ENCODE peak calls at places on chromosome 12, in five cellular contexts. E, B, G, F and X are unnamed samples.
A peak's percentile ranks its signal among the peaks of the same experiment; 100 is the strongest.

GRCh38 chr12:67068773-67069450 is 200.2 kb upstream of the CAND1 start:
- DNase-seq in E (peak; percentile 70), B (no peak), G (no peak), F (peak; percentile 1), X (no peak)

GRCh38 chr12:3418609-3419469 is 72.2 kb upstream of the PRMT8 start:
- DNase-seq in E (no peak), B (no peak), G (no peak), F (no peak), X (no peak)

GRCh38 chr12:57611810-57612710 is 825 bp downstream of the ARHGEF25 start:
- DNase-seq in E (no peak), B (no peak), G (no peak), F (no peak), X (no peak)

GRCh38 chr12:49043856-49044258 is 16.7 kb downstream of the KMT2D start:
- DNase-seq in E (peak; percentile 84), B (no peak), G (no peak), F (no peak), X (no peak)

GRCh38 chr12:21774358-21775129 is at the start of gene KCNJ8:
- DNase-seq in E (peak; percentile 91), B (peak; percentile 16), G (no peak), F (peak; percentile 10), X (peak; percentile 94)

GRCh38 chr12:30902001-30902400 is 24.5 kb upstream of the TSPAN11 start:
- DNase-seq in E (no peak), B (no peak), G (no peak), F (no peak), X (no peak)

GRCh38 chr12:47995976-47996375 is 8.3 kb downstream of the COL2A1 start:
- DNase-seq in E (no peak), B (no peak), G (no peak), F (peak; percentile 48), X (no peak)

GRCh38 chr12:108394196-108394595 is 55.1 kb upstream of the CMKLR1 start:
- DNase-seq in E (no peak), B (no peak), G (no peak), F (no peak), X (peak; percentile 84)

GRCh38 chr12:131041216-131041967 is 87.7 kb downstream of the ADGRD1 start:
- DNase-seq in E (peak; percentile 49), B (no peak), G (no peak), F (no peak), X (no peak)

GRCh38 chr12:79121486-79121885 is 256.9 kb downstream of the SYT1 start:
- DNase-seq in E (no peak), B (no peak), G (peak; percentile 4), F (no peak), X (no peak)

GRCh38 chr12:8914716-8915526 is 612 bp downstream of the PHC1 start:
- DNase-seq in E (peak; percentile 81), B (no peak), G (no peak), F (no peak), X (peak; percentile 78)

DNA sequence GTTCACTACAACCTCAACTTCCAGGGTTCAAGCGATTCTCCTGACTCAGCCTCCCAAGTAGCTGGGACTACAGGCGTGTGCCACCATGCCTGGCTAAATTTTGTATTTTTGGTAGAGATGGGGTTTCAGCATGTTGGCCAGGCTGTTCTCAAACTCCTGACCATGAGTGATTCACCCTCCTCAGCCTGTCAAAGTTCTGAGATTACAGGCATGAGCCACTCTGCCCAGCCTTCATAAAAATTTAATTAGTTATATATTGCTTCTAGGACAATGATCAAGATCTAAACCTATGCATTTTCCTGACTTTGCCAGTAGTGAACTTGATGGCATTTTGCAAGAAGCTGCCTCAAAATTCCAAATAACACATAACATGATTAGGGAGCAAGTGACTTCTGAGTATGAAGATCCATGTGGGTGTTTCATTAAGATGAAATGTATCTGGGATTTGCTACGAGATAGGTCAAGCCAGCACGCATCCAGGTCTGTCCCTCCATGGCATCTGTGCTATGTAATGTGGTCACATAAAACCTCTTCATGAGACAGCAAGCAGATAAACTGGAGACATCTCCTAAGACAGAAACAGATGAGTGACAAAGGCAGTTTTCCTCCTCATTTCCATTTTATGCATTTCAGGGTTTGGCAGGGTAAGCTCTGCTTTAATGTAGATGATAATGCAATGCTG is 319.4 kb upstream of the ATP2B1 start:
- DNase-seq in E (no peak), B (no peak), G (no peak), F (no peak), X (no peak)
- H3K27ac ChIP-seq in E (no peak overlapping the region), B (no peak overlapping the region), G (no peak overlapping the region), F (no peak overlapping the region), X (no peak overlapping the region)

GRCh38 chr12:64172143-64172970 is 49.7 kb downstream of the KICS2 start:
- DNase-seq in E (no peak), B (no peak), G (no peak), F (no peak), X (no peak)
- H3K27ac ChIP-seq in E (no peak overlapping the region), B (no peak overlapping the region), G (peak overlapping the region; percentile 5), F (no peak overlapping the region), X (no peak overlapping the region)

GRCh38 chr12:76422878-76423438 is 74.7 kb upstream of the BBS10 start:
- DNase-seq in E (no peak), B (no peak), G (no peak), F (peak; percentile 20), X (no peak)
- H3K27ac ChIP-seq in E (no peak overlapping the region), B (no peak overlapping the region), G (peak overlapping the region; percentile 61), F (no peak overlapping the region), X (no peak overlapping the region)

GRCh38 chr12:121132601-121133481 is at the start of gene P2RX7:
- DNase-seq in E (peak; percentile 87), B (peak; percentile 64), G (peak; percentile 56), F (no peak), X (peak; percentile 82)

GRCh38 chr12:121135320-121135719 is 2.6 kb downstream of the P2RX7 start:
- DNase-seq in E (no peak), B (no peak), G (no peak), F (no peak), X (no peak)

GRCh38 chr12:121130866-121131373 is 1.8 kb upstream of the P2RX7 start:
- DNase-seq in E (no peak), B (no peak), G (no peak), F (no peak), X (no peak)

GRCh38 chr12:121131941-121132341 is 735 bp upstream of the P2RX7 start:
- DNase-seq in E (no peak), B (no peak), G (no peak), F (no peak), X (no peak)

DNA sequence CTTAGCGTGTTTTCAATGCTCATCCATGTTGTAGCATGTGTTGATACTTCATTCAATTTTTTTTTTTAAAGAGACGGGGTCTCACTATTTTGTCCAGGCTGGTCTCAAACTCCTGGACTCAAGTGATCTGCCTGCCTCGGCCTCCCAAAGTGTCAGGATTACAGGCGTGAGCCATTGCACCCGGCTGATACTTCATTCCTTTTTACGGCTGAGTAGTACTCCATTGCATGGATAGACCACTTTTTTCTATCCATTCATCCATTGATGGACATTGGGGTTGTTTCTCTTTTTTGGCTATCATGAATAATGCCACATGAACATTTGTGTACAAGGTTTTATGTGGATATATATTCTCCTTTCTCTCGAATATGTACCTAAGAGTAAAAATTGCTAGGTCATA is 1.2 kb downstream of the P2RX7 start:
- DNase-seq in E (no peak), B (no peak), G (no peak), F (no peak), X (no peak)
- H3K27ac ChIP-seq in E (peak overlapping the region; percentile 38), B (peak overlapping the region; percentile 91), G (no peak overlapping the region), F (no peak overlapping the region), X (no peak overlapping the region)

DNA sequence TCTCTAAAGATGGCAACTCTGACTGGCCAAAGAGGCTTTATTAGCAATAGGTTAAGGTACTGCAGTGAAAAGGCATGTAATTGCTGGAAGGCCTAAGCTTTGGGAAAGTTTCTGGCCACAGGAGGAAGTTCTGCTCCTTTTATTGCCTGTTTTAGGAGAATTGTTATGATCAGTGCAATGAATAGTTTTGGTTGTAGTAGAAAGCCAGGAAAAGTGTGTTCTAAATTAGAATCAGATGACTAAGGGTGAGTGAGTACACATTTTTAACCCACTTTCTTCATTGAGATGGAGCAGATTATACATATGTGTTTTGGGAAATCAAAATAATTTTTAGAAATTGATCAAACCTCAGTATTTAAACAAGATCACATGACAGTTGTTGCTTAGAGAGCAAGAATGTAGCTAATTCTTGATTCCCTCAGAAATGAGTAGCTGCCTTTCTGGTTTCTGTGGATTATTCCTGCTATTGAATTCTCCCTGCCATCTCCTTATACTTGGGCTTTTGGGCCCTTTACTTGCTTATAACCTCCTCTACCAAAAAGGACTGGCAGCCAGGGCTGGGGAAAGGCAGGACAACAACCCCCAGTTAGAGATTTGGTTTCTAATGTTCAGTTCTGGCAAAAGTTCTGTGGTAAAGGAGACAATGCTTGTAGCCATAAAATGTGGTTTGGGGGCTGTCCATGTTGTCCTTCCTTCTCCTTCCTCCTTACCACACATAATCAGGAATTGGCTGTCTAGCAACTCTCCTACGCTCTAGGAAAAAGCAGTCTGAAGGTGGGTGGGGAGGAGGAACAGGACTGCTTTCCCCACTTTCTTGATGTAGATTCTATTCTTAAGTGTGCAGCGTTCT is 217.1 kb downstream of the SLC38A4 start:
- DNase-seq in E (no peak), B (no peak), G (no peak), F (no peak), X (no peak)
- H3K27ac ChIP-seq in E (no peak overlapping the region), B (peak overlapping the region; percentile 77), G (no peak overlapping the region), F (peak overlapping the region; percentile 88), X (peak overlapping the region; percentile 76)